ENCODE peak calls at places on chromosome 22, in six cellular contexts. P, X, O, E, Q and Z are unnamed samples.

GRCh38 chr22:43846966-43847365 is 15.3 kb downstream of the SULT4A1 start:
- DNase-seq in P (no peak), X (no peak), O (no peak), E (no peak), Q (no peak), Z (no peak)

GRCh38 chr22:17842386-17842785 is 68.1 kb upstream of the BID start:
- DNase-seq in P (no peak), X (no peak), O (peak; percentile 45), E (no peak), Q (no peak), Z (no peak)

GRCh38 chr22:48979482-48979881 is 848.2 kb downstream of the BRD1 start:
- DNase-seq in P (no peak), X (no peak), O (no peak), E (no peak), Q (peak; percentile 20), Z (peak; percentile 14)

GRCh38 chr22:28180804-28181203 is 261.7 kb upstream of the PITPNB start:
- DNase-seq in P (no peak), X (no peak), O (no peak), E (no peak), Q (no peak), Z (no peak)

GRCh38 chr22:50338860-50339462 is 4.2 kb upstream of the PPP6R2 start:
- DNase-seq in P (no peak), X (no peak), O (no peak), E (no peak), Q (no peak), Z (no peak)

GRCh38 chr22:20316844-20317401 is 2.9 kb downstream of the DGCR6L start:
- DNase-seq in P (no peak), X (no peak), O (no peak), E (no peak), Q (no peak), Z (no peak)

GRCh38 chr22:29037340-29037932 is 24.2 kb downstream of the C22orf31 start:
- DNase-seq in P (no peak), X (no peak), O (no peak), E (no peak), Q (no peak), Z (no peak)

GRCh38 chr22:20210473-20211059 is 57.6 kb downstream of the RTN4R start:
- DNase-seq in P (no peak), X (no peak), O (no peak), E (no peak), Q (no peak), Z (no peak)

GRCh38 chr22:40661661-40662060 is 17.6 kb upstream of the MCHR1 start:
- DNase-seq in P (no peak), X (no peak), O (no peak), E (no peak), Q (no peak), Z (no peak)

GRCh38 chr22:44385781-44386180 is 73.0 kb upstream of the SHISAL1 start:
- DNase-seq in P (no peak), X (no peak), O (no peak), E (no peak), Q (no peak), Z (no peak)

GRCh38 chr22:42202048-42202447 is 68.4 kb downstream of the TCF20 start:
- DNase-seq in P (no peak), X (no peak), O (no peak), E (no peak), Q (no peak), Z (no peak)